ENCODE peak calls at places on chromosomes 2 and 18, in four cellular contexts. Y, J, I and W are unnamed samples.

GRCh38 chr18:9516437-9517064 is 41.2 kb downstream of the RALBP1 start:
- DNase-seq in J (no peak), I (peak; percentile 63), Y (peak; percentile 57), W (no peak)

GRCh38 chr2:223735659-223736244 is 101.6 kb downstream of the AP1S3 start:
- DNase-seq in I (no peak), J (no peak), Y (no peak), W (no peak)

GRCh38 chr2:134446431-134447091 is 192.7 kb downstream of the MGAT5 start:
- DNase-seq in Y (no peak), I (no peak), J (no peak), W (no peak)

GRCh38 chr2:216298719-216299118 is 73.6 kb downstream of the MARCHF4 start:
- DNase-seq in J (no peak), Y (no peak), I (no peak), W (no peak)

GRCh38 chr2:64807417-64807816 is 153.7 kb upstream of the SERTAD2 start:
- DNase-seq in J (no peak), I (no peak), Y (peak; percentile 64), W (no peak)

GRCh38 chr2:216453955-216454614 is 41.8 kb downstream of the SMARCAL1 start:
- DNase-seq in I (no peak), Y (no peak), J (no peak), W (no peak)

GRCh38 chr18:34710430-34711386 is 610 bp downstream of the DTNA start:
- DNase-seq in J (no peak), Y (no peak), I (peak; percentile 20), W (no peak)

GRCh38 chr2:30404354-30405265 is 42.4 kb upstream of the LCLAT1 start:
- DNase-seq in J (no peak), I (no peak), Y (no peak), W (peak; percentile 52)

GRCh38 chr18:75158465-75159237 is 50.3 kb downstream of the PTGR3 start:
- DNase-seq in Y (no peak), J (no peak), I (no peak), W (no peak)

GRCh38 chr2:203209538-203209937 is 29.3 kb upstream of the CYP20A1 start:
- DNase-seq in J (no peak), Y (no peak), I (no peak), W (no peak)

GRCh38 chr18:57768557-57769326 is 34.4 kb downstream of the ATP8B1 start:
- DNase-seq in J (no peak), I (no peak), Y (no peak), W (no peak)

GRCh38 chr2:174858745-174859144 is 94.5 kb upstream of the CHRNA1 start:
- DNase-seq in Y (no peak), J (no peak), I (no peak), W (no peak)

GRCh38 chr2:25311866-25312575 is 29.7 kb downstream of the DNMT3A start:
- DNase-seq in Y (no peak), I (no peak), J (peak; percentile 38), W (no peak)

GRCh38 chr2:237791977-237792727 is 6.4 kb upstream of the RBM44 start:
- DNase-seq in I (no peak), J (peak; percentile 38), Y (no peak), W (peak; percentile 7)

GRCh38 chr2:67158718-67159117 is 238.4 kb upstream of the ETAA1 start:
- DNase-seq in I (no peak), Y (no peak), J (no peak), W (no peak)

GRCh38 chr2:133109772-133110171 is 439.8 kb upstream of the LYPD1 start:
- DNase-seq in Y (no peak), I (no peak), J (no peak), W (no peak)

GRCh38 chr2:237482485-237482884 is 4.6 kb upstream of the MLPH start:
- DNase-seq in I (peak; percentile 58), J (no peak), Y (no peak), W (no peak)

GRCh38 chr18:54812885-54813284 is 15.4 kb upstream of the RAB27B start:
- DNase-seq in J (no peak), I (no peak), Y (no peak), W (no peak)

GRCh38 chr2:162258169-162258568 is 14.9 kb upstream of the FAP start:
- DNase-seq in J (no peak), Y (no peak), I (no peak), W (no peak)

GRCh38 chr2:114789989-114790388 is 347.5 kb downstream of the DPP10 start:
- DNase-seq in J (no peak), Y (no peak), I (no peak), W (no peak)

GRCh38 chr18:22912835-22913234 is 20.3 kb upstream of the RBBP8 start:
- DNase-seq in I (no peak), J (no peak), Y (no peak), W (no peak)

GRCh38 chr2:208595386-208596275 is 189.0 kb downstream of the PTH2R start:
- DNase-seq in J (no peak), Y (peak; percentile 75), I (no peak), W (no peak)

GRCh38 chr2:60489269-60489668 is 64.2 kb downstream of the BCL11A start:
- DNase-seq in Y (no peak), I (no peak), J (no peak), W (no peak)

GRCh38 chr2:58039170-58039611 is 7.4 kb upstream of the VRK2 start:
- DNase-seq in J (no peak), Y (peak; percentile 61), I (no peak), W (no peak)

GRCh38 chr2:240995041-240995960 is 3.1 kb upstream of the SNED1 start:
- DNase-seq in J (no peak), I (no peak), Y (no peak), W (peak; percentile 39)

GRCh38 chr2:102050854-102051391 is 59.2 kb downstream of the IL1R2 start:
- DNase-seq in J (no peak), Y (peak; percentile 89), I (no peak), W (no peak)

GRCh38 chr2:19462228-19462627 is 103.8 kb upstream of the OSR1 start:
- DNase-seq in J (no peak), I (no peak), Y (no peak), W (no peak)

GRCh38 chr2:206456078-206456769 is 12.9 kb downstream of the ADAM23 start:
- DNase-seq in J (no peak), I (no peak), Y (no peak), W (no peak)

GRCh38 chr2:206457188-206457634 is 13.9 kb downstream of the ADAM23 start:
- DNase-seq in J (no peak), Y (no peak), I (no peak), W (no peak)

GRCh38 chr2:206452750-206453149 is 9.4 kb downstream of the ADAM23 start:
- DNase-seq in I (no peak), J (no peak), Y (no peak), W (no peak)

DNA sequence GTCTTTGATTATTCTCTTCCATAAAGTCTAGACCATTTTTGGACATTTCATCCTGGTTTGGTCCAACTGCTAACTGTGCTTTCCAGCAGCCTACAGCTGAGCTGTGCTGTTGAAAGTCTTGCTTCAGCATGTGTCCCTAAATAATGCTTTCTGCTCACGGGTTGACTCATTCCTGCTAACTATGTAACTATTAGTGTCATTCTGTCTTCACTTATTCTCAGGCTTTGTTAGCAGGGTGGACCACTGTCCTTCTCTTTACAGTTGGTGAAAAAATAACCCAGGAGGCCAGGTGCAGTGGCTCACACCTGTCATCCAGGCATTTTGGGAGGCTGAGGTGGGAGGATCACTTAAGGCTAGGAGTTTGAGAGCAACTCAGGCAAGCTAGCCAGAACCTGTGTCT is 8.9 kb downstream of the ADAM23 start:
- DNase-seq in Y (no peak), I (no peak), J (no peak), W (no peak)
- TF ChIP-seq TEAD4 in Y (no peak), I (no peak), J (no peak), W (no peak)

GRCh38 chr18:70523798-70524182 is 234.9 kb downstream of the SOCS6 start:
- DNase-seq in Y (no peak), I (no peak), J (no peak), W (no peak)

GRCh38 chr18:70522183-70522582 is 233.3 kb downstream of the SOCS6 start:
- DNase-seq in Y (no peak), I (no peak), J (no peak), W (no peak)

GRCh38 chr18:70520867-70521266 is 232.0 kb downstream of the SOCS6 start:
- DNase-seq in I (no peak), Y (no peak), J (no peak), W (no peak)

DNA sequence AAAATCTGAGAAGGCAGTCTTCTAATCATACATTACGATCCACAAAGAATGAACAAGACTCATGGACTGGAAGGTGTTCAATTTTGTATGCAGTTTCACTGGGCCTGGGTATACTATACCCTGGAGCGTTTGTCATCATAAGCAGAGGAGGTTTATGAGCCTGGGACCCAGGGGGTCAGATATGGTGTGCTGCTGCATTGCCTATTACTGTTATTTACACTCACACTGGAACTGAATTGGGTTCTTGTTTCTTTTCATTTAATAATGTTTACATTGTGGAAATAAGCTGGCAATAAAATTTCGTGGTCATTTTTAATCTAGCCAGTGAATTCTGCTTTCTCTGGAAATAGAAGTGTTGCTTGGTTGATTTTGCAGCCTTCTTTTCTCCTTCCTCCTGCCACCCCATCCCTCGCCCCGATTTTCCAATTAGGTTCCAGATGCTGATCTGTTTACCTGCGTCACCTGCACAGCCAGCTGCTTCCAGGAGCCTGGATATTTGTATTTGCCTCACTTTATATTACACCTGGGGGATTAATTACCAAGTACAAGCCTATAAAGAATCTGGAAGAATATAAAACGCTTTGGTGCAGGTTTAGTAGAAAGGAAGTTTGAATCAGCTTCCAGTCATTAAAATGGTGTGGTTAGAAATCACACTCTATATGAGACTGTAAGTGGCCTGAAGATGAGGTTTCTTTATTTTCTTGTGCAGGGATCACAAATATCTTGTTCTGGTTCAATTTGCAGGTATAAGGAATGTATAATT is 234.4 kb downstream of the SOCS6 start:
- DNase-seq in J (no peak), Y (no peak), I (no peak), W (no peak)
- TF ChIP-seq TEAD4 in J (no peak), Y (no peak), I (no peak), W (no peak)

DNA sequence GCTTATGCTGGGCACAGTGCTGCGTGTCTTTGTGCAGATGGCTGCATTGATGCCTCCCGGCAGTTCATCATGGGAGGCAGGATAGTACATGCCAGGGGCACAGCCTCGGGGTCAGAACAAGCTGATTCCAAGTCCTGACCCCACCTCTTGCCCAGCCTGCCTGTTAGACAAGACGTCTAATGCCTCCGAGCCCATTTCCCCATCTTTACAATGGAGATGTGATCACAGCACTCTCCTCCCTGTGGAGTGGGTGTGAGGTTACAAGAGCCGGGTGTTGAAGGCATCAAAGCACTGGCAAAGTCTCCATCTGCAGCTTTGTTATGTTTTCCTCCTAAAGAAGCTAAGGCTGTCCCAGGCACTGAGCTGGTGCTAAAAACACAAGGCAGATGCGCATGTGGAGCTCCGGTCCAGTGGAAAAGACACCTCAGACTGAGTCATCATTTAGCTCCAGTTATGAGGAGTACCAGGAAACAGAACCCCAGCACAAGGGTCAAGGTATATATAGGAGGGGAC is 125.7 kb upstream of the EPAS1 start:
- DNase-seq in Y (peak; percentile 11), J (no peak), I (no peak), W (no peak)
- TF ChIP-seq TEAD4 in Y (no peak), J (no peak), I (no peak), W (no peak)

DNA sequence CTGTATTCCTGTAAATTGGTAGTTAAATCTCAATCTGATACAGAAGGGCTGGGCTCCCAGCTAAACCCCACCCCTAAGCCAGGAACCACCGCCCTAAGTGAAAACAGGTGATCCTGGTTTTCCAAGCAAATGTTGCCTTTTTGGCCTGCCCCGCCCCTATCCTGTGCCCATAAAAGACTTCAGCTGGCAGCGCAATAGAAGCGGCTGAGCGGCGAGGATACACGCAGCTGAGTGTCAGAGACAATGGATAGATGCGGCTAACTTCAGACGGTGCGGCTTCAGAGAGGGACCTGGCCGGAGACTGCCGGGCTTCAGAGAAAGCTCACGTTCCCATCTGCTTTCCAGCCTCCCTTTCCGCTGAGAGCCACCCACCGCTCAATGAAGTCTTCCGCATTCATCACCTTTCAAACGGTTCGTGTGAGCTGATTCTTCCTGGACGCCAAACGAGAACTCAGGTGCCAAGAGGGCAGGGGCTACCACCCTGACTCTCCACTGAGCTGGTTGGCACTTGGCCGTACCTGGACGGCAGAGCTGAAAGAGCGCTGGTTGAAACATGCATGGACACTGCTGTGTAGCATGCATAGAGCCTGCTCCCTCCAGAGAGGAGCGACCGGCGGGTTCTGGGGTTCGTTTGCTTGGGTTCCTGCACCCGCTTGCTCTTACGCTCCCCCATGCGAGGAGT is 49.5 kb upstream of the POLE4 start:
- DNase-seq in I (peak; percentile 39), J (peak; percentile 47), Y (no peak), W (peak; percentile 53)
- TF ChIP-seq TEAD4 in I (no peak), J (no peak), Y (no peak), W (no peak)